ENCODE peak calls at places on chromosome 7, in ten cellular contexts. One of them, this sample, is unnamed.

GRCh38 chr7:11780267-11780666 is 51.7 kb downstream of the THSD7A start:
- DNase-seq in HCT116: no peak
- DNase-seq in transverse colon: no peak
- DNase-seq in GM23338: no peak
- DNase-seq in stomach: no peak
- DNase-seq in breast epithelium: no peak
- DNase-seq in H1: no peak
- DNase-seq in spleen: no peak
- DNase-seq in HL-60: no peak
- DNase-seq in prostate gland: no peak
- DNase-seq in this sample: no peak

GRCh38 chr7:22338411-22338810 is 18.5 kb downstream of the RAPGEF5 start:
- DNase-seq in HCT116: no peak
- DNase-seq in transverse colon: no peak
- DNase-seq in GM23338: peak
- DNase-seq in stomach: no peak
- DNase-seq in breast epithelium: no peak
- DNase-seq in H1: no peak
- DNase-seq in spleen: no peak
- DNase-seq in HL-60: no peak
- DNase-seq in prostate gland: no peak
- DNase-seq in this sample: no peak

GRCh38 chr7:71465741-71466189 is 333.8 kb downstream of the GALNT17 start:
- DNase-seq in HCT116: no peak
- DNase-seq in transverse colon: no peak
- DNase-seq in GM23338: peak
- DNase-seq in stomach: no peak
- DNase-seq in breast epithelium: no peak
- DNase-seq in H1: no peak
- DNase-seq in spleen: no peak
- DNase-seq in HL-60: no peak
- DNase-seq in prostate gland: no peak
- DNase-seq in this sample: no peak

GRCh38 chr7:21617916-21618390 is 75.1 kb downstream of the DNAH11 start:
- DNase-seq in HCT116: no peak
- DNase-seq in transverse colon: peak
- DNase-seq in GM23338: no peak
- DNase-seq in stomach: no peak
- DNase-seq in breast epithelium: no peak
- DNase-seq in H1: no peak
- DNase-seq in spleen: no peak
- DNase-seq in HL-60: no peak
- DNase-seq in prostate gland: peak
- DNase-seq in this sample: no peak

GRCh38 chr7:115297651-115298050 is 375.8 kb downstream of the MDFIC start:
- DNase-seq in HCT116: peak
- DNase-seq in transverse colon: peak
- DNase-seq in GM23338: no peak
- DNase-seq in stomach: peak
- DNase-seq in breast epithelium: no peak
- DNase-seq in H1: no peak
- DNase-seq in spleen: no peak
- DNase-seq in HL-60: no peak
- DNase-seq in prostate gland: no peak
- DNase-seq in this sample: no peak

GRCh38 chr7:149284343-149284742 is 22.3 kb downstream of the ZNF783 start:
- DNase-seq in HCT116: no peak
- DNase-seq in transverse colon: peak
- DNase-seq in GM23338: peak
- DNase-seq in stomach: no peak
- DNase-seq in breast epithelium: no peak
- DNase-seq in H1: no peak
- DNase-seq in spleen: no peak
- DNase-seq in HL-60: no peak
- DNase-seq in prostate gland: no peak
- DNase-seq in this sample: no peak

GRCh38 chr7:23061327-23061726 is 44.3 kb upstream of the KLHL7 start:
- DNase-seq in HCT116: no peak
- DNase-seq in transverse colon: no peak
- DNase-seq in GM23338: no peak
- DNase-seq in stomach: no peak
- DNase-seq in breast epithelium: no peak
- DNase-seq in H1: no peak
- DNase-seq in spleen: no peak
- DNase-seq in HL-60: no peak
- DNase-seq in prostate gland: no peak
- DNase-seq in this sample: no peak

GRCh38 chr7:151351967-151352366 is 10.4 kb downstream of the NUB1 start:
- DNase-seq in HCT116: no peak
- DNase-seq in transverse colon: no peak
- DNase-seq in GM23338: no peak
- DNase-seq in stomach: no peak
- DNase-seq in breast epithelium: no peak
- DNase-seq in H1: no peak
- DNase-seq in spleen: no peak
- DNase-seq in HL-60: peak
- DNase-seq in prostate gland: no peak
- DNase-seq in this sample: no peak

GRCh38 chr7:116576350-116577319 is 51.8 kb downstream of the CAV1 start:
- DNase-seq in HCT116: no peak
- DNase-seq in transverse colon: no peak
- DNase-seq in GM23338: no peak
- DNase-seq in stomach: no peak
- DNase-seq in breast epithelium: no peak
- DNase-seq in H1: no peak
- DNase-seq in spleen: no peak
- DNase-seq in HL-60: no peak
- DNase-seq in prostate gland: no peak
- DNase-seq in this sample: no peak

GRCh38 chr7:2638224-2638991 is 6.6 kb downstream of the TTYH3 start:
- DNase-seq in HCT116: no peak
- DNase-seq in transverse colon: no peak
- DNase-seq in GM23338: no peak
- DNase-seq in stomach: no peak
- DNase-seq in breast epithelium: no peak
- DNase-seq in H1: no peak
- DNase-seq in spleen: peak
- DNase-seq in HL-60: no peak
- DNase-seq in prostate gland: no peak
- DNase-seq in this sample: no peak

GRCh38 chr7:20198295-20198694 is 18.9 kb downstream of the MACC1 start:
- DNase-seq in HCT116: no peak
- DNase-seq in transverse colon: no peak
- DNase-seq in GM23338: no peak
- DNase-seq in stomach: no peak
- DNase-seq in breast epithelium: no peak
- DNase-seq in H1: no peak
- DNase-seq in spleen: no peak
- DNase-seq in HL-60: no peak
- DNase-seq in prostate gland: no peak
- DNase-seq in this sample: no peak

GRCh38 chr7:78225534-78225933 is 427.0 kb downstream of the PHTF2 start:
- DNase-seq in HCT116: no peak
- DNase-seq in transverse colon: no peak
- DNase-seq in GM23338: no peak
- DNase-seq in stomach: no peak
- DNase-seq in breast epithelium: no peak
- DNase-seq in H1: no peak
- DNase-seq in spleen: no peak
- DNase-seq in HL-60: no peak
- DNase-seq in prostate gland: no peak
- DNase-seq in this sample: no peak

GRCh38 chr7:31904006-31904405 is 166.2 kb downstream of the PDE1C start:
- DNase-seq in HCT116: no peak
- DNase-seq in transverse colon: no peak
- DNase-seq in GM23338: no peak
- DNase-seq in stomach: no peak
- DNase-seq in breast epithelium: no peak
- DNase-seq in H1: no peak
- DNase-seq in spleen: no peak
- DNase-seq in HL-60: no peak
- DNase-seq in prostate gland: no peak
- DNase-seq in this sample: no peak

GRCh38 chr7:157839226-157839625 is 502.4 kb downstream of the DNAJB6 start:
- DNase-seq in HCT116: no peak
- DNase-seq in transverse colon: no peak
- DNase-seq in GM23338: no peak
- DNase-seq in stomach: no peak
- DNase-seq in breast epithelium: no peak
- DNase-seq in H1: no peak
- DNase-seq in spleen: peak
- DNase-seq in HL-60: no peak
- DNase-seq in prostate gland: no peak
- DNase-seq in this sample: no peak

GRCh38 chr7:64775289-64775688 is 18.9 kb upstream of the ZNF138 start:
- DNase-seq in HCT116: no peak
- DNase-seq in transverse colon: no peak
- DNase-seq in GM23338: no peak
- DNase-seq in stomach: no peak
- DNase-seq in breast epithelium: no peak
- DNase-seq in H1: no peak
- DNase-seq in spleen: no peak
- DNase-seq in HL-60: no peak
- DNase-seq in prostate gland: no peak
- DNase-seq in this sample: peak

GRCh38 chr7:51666261-51666660 is 349.7 kb upstream of the COBL start:
- DNase-seq in HCT116: no peak
- DNase-seq in transverse colon: no peak
- DNase-seq in GM23338: peak
- DNase-seq in stomach: no peak
- DNase-seq in breast epithelium: no peak
- DNase-seq in H1: no peak
- DNase-seq in spleen: no peak
- DNase-seq in HL-60: no peak
- DNase-seq in prostate gland: no peak
- DNase-seq in this sample: no peak

GRCh38 chr7:147670759-147671158 is 919.8 kb upstream of the C7orf33 start:
- DNase-seq in HCT116: no peak
- DNase-seq in transverse colon: no peak
- DNase-seq in GM23338: no peak
- DNase-seq in stomach: no peak
- DNase-seq in breast epithelium: no peak
- DNase-seq in H1: no peak
- DNase-seq in spleen: peak
- DNase-seq in HL-60: no peak
- DNase-seq in prostate gland: no peak
- DNase-seq in this sample: no peak

GRCh38 chr7:30920021-30920583 is 8.4 kb downstream of the AQP1 start:
- DNase-seq in HCT116: no peak
- DNase-seq in transverse colon: peak
- DNase-seq in GM23338: no peak
- DNase-seq in stomach: no peak
- DNase-seq in breast epithelium: no peak
- DNase-seq in H1: no peak
- DNase-seq in spleen: peak
- DNase-seq in HL-60: no peak
- DNase-seq in prostate gland: no peak
- DNase-seq in this sample: no peak

GRCh38 chr7:144057954-144058353 is 9.2 kb downstream of the OR2A5 start:
- DNase-seq in HCT116: no peak
- DNase-seq in transverse colon: no peak
- DNase-seq in GM23338: no peak
- DNase-seq in stomach: no peak
- DNase-seq in breast epithelium: no peak
- DNase-seq in H1: no peak
- DNase-seq in spleen: no peak
- DNase-seq in HL-60: no peak
- DNase-seq in prostate gland: no peak
- DNase-seq in this sample: no peak

GRCh38 chr7:37405128-37405527 is 43.5 kb downstream of the ELMO1 start:
- DNase-seq in HCT116: no peak
- DNase-seq in transverse colon: no peak
- DNase-seq in GM23338: no peak
- DNase-seq in stomach: no peak
- DNase-seq in breast epithelium: no peak
- DNase-seq in H1: no peak
- DNase-seq in spleen: no peak
- DNase-seq in HL-60: no peak
- DNase-seq in prostate gland: no peak
- DNase-seq in this sample: no peak
- TF ChIP-seq POLR2AphosphoS5 in HCT116: no peak
- TF ChIP-seq POLR2AphosphoS5 in transverse colon: no peak
- TF ChIP-seq POLR2AphosphoS5 in GM23338: no peak
- TF ChIP-seq POLR2AphosphoS5 in stomach: no peak
- TF ChIP-seq POLR2AphosphoS5 in breast epithelium: no peak
- TF ChIP-seq POLR2AphosphoS5 in H1: no peak
- TF ChIP-seq POLR2AphosphoS5 in spleen: no peak
- TF ChIP-seq POLR2AphosphoS5 in HL-60: no peak
- TF ChIP-seq POLR2AphosphoS5 in prostate gland: no peak
- TF ChIP-seq POLR2AphosphoS5 in this sample: no peak

GRCh38 chr7:109926738-109927137 is 1164.2 kb upstream of the LRRN3 start:
- DNase-seq in HCT116: no peak
- DNase-seq in transverse colon: no peak
- DNase-seq in GM23338: no peak
- DNase-seq in stomach: no peak
- DNase-seq in breast epithelium: no peak
- DNase-seq in H1: no peak
- DNase-seq in spleen: no peak
- DNase-seq in HL-60: no peak
- DNase-seq in prostate gland: no peak
- DNase-seq in this sample: no peak
- H3K27ac ChIP-seq in HCT116: no peak
- H3K27ac ChIP-seq in transverse colon: no peak
- H3K27ac ChIP-seq in GM23338: no peak
- H3K27ac ChIP-seq in stomach: no peak
- H3K27ac ChIP-seq in breast epithelium: no peak
- H3K27ac ChIP-seq in H1: no peak
- H3K27ac ChIP-seq in spleen: no peak
- H3K27ac ChIP-seq in HL-60: no peak
- H3K27ac ChIP-seq in prostate gland: no peak
- H3K27ac ChIP-seq in this sample: no peak

GRCh38 chr7:100211342-100211780 is 8.4 kb upstream of the PVRIG start:
- DNase-seq in HCT116: no peak
- DNase-seq in transverse colon: no peak
- DNase-seq in GM23338: no peak
- DNase-seq in stomach: no peak
- DNase-seq in breast epithelium: no peak
- DNase-seq in H1: no peak
- DNase-seq in spleen: peak
- DNase-seq in HL-60: no peak
- DNase-seq in prostate gland: no peak
- DNase-seq in this sample: no peak
- TF ChIP-seq POLR2AphosphoS5 in HCT116: no peak
- TF ChIP-seq POLR2AphosphoS5 in transverse colon: no peak
- TF ChIP-seq POLR2AphosphoS5 in GM23338: no peak
- TF ChIP-seq POLR2AphosphoS5 in stomach: no peak
- TF ChIP-seq POLR2AphosphoS5 in breast epithelium: no peak
- TF ChIP-seq POLR2AphosphoS5 in H1: peak
- TF ChIP-seq POLR2AphosphoS5 in spleen: peak
- TF ChIP-seq POLR2AphosphoS5 in HL-60: no peak
- TF ChIP-seq POLR2AphosphoS5 in prostate gland: no peak
- TF ChIP-seq POLR2AphosphoS5 in this sample: no peak

DNA sequence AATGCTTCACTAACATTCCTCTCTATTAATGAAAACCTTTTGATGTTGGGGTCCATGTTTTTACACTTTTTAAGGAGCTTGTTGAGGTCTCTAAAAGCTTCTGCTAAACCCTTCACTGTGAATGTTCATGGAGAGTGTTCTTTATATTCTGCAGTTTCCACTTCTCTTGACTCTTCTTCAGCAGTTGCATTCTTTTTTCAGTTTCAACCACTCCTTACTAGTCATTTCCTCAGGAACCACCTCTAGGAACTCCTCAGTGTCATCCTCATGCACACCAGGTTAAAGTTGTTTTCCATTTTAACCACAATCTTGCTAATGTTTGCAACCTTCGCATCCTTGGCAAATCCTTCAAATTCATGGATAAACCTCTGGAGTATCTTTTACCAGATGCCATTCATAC is 821.6 kb downstream of the ANKRD7 start:
- DNase-seq in HCT116: no peak
- DNase-seq in transverse colon: no peak
- DNase-seq in GM23338: no peak
- DNase-seq in stomach: no peak
- DNase-seq in breast epithelium: no peak
- DNase-seq in H1: no peak
- DNase-seq in spleen: no peak
- DNase-seq in HL-60: no peak
- DNase-seq in prostate gland: no peak
- DNase-seq in this sample: no peak
- H3K27ac ChIP-seq in HCT116: no peak
- H3K27ac ChIP-seq in transverse colon: no peak
- H3K27ac ChIP-seq in GM23338: no peak
- H3K27ac ChIP-seq in stomach: no peak
- H3K27ac ChIP-seq in breast epithelium: no peak
- H3K27ac ChIP-seq in H1: no peak
- H3K27ac ChIP-seq in spleen: no peak
- H3K27ac ChIP-seq in HL-60: no peak
- H3K27ac ChIP-seq in prostate gland: no peak
- H3K27ac ChIP-seq in this sample: no peak

This sample was measured in esophagus muscularis mucosa.